ENCODE peak calls at places on chromosomes 5 and 9, in eight cellular contexts. B is neuronal stem cell; D is K562; P is GM23248; S is GM23338; Y is uterus; X is CD8-positive, alpha-beta T cell; Q is stomach. L is an unnamed sample. For H3K36me3 and H3K4me1, the result is how much of the 10 kb centered on the place peaks cover.

GRCh38 chr9:111661150-111661801 is at the start of gene GNG10:
- DNase-seq in S (peak), Y (peak), X (peak), B (peak), P (peak), D (peak), Q (peak), L (peak)

GRCh38 chr9:2242778-2243395 is 227.7 kb downstream of the SMARCA2 start:
- DNase-seq in P (peak), Y (no peak), X (no peak), B (no peak), Q (peak), S (peak), D (no peak), L (peak)

GRCh38 chr9:78273761-78274160 is 23.2 kb upstream of the PSAT1 start:
- DNase-seq in P (peak), D (no peak), Y (no peak), X (no peak), Q (no peak), S (no peak), B (no peak), L (no peak)

GRCh38 chr5:116660929-116661328 is 86.3 kb upstream of the SEMA6A start:
- DNase-seq in X (no peak), P (no peak), B (no peak), S (no peak), Y (no peak), Q (no peak), D (no peak), L (no peak)

GRCh38 chr5:130541617-130542221 is 623.3 kb downstream of the HINT1 start:
- DNase-seq in Q (no peak), P (peak), S (no peak), Y (no peak), D (no peak), X (no peak), B (no peak), L (peak)

GRCh38 chr9:83060557-83060956 is 2.4 kb downstream of the RASEF start:
- DNase-seq in S (no peak), D (no peak), X (no peak), Y (no peak), Q (peak), B (no peak), P (no peak), L (peak)

GRCh38 chr9:136328622-136329041 is 1.3 kb downstream of the GPSM1 start:
- DNase-seq in X (no peak), B (no peak), D (no peak), S (peak), Y (no peak), Q (no peak), P (peak), L (peak)

GRCh38 chr9:135077497-135078200 is 9.8 kb upstream of the OLFM1 start:
- DNase-seq in B (no peak), S (peak), X (no peak), D (peak), P (peak), Y (no peak), Q (peak), L (peak)

GRCh38 chr5:126913316-126913715 is 117.0 kb downstream of the MARCHF3 start:
- DNase-seq in P (no peak), D (no peak), Q (no peak), S (no peak), B (no peak), Y (no peak), X (no peak), L (no peak)

GRCh38 chr9:71806916-71807315 is 38.6 kb upstream of the CEMIP2 start:
- DNase-seq in X (peak), Y (peak), Q (peak), B (peak), D (peak), S (peak), P (peak), L (peak)

GRCh38 chr9:28001096-28001495 is 427.8 kb upstream of the C9orf72 start:
- DNase-seq in S (peak), D (no peak), P (no peak), Q (no peak), B (no peak), X (no peak), Y (no peak), L (no peak)

GRCh38 chr5:56588636-56589485 is 226.5 kb upstream of the MAP3K1 start:
- DNase-seq in S (peak), D (no peak), X (peak), Y (peak), P (peak), Q (peak), B (peak), L (peak)

GRCh38 chr5:75886706-75887105 is 169.5 kb upstream of the POC5 start:
- DNase-seq in D (no peak), B (no peak), P (peak), Q (no peak), X (no peak), S (no peak), Y (no peak), L (no peak)

GRCh38 chr9:115213777-115214428 is 95.9 kb upstream of the TNC start:
- DNase-seq in B (no peak), Y (peak), X (no peak), P (peak), D (no peak), Q (no peak), S (no peak), L (no peak)

GRCh38 chr5:159427180-159428012 is 97.1 kb upstream of the IL12B start:
- DNase-seq in S (no peak), D (no peak), Y (no peak), Q (no peak), X (no peak), B (no peak), P (no peak), L (no peak)

GRCh38 chr9:1604942-1605560 is 410.1 kb upstream of the SMARCA2 start:
- DNase-seq in P (peak), Q (no peak), X (no peak), D (no peak), Y (no peak), B (peak), S (peak), L (peak)

GRCh38 chr5:127619908-127620479 is 28.9 kb upstream of the CTXN3 start:
- DNase-seq in Y (no peak), P (no peak), Q (no peak), S (no peak), X (no peak), B (no peak), D (no peak), L (no peak)

GRCh38 chr9:89428901-89429890 is 68.7 kb downstream of the SEMA4D start:
- DNase-seq in X (peak), S (peak), Q (no peak), Y (no peak), P (no peak), B (no peak), D (peak), L (peak)

GRCh38 chr5:56819027-56819881 is 3.9 kb downstream of the MAP3K1 start:
- DNase-seq in B (no peak), P (no peak), Y (no peak), S (no peak), Q (no peak), D (no peak), X (no peak), L (peak)

GRCh38 chr9:137464291-137464999 is 5.3 kb upstream of the NSMF start:
- DNase-seq in Y (no peak), Q (no peak), S (no peak), P (no peak), D (no peak), B (no peak), X (no peak), L (no peak)

GRCh38 chr5:40017151-40017550 is 592.4 kb upstream of the DAB2 start:
- DNase-seq in X (no peak), S (no peak), P (no peak), Y (no peak), D (no peak), Q (no peak), B (no peak), L (no peak)

DNA sequence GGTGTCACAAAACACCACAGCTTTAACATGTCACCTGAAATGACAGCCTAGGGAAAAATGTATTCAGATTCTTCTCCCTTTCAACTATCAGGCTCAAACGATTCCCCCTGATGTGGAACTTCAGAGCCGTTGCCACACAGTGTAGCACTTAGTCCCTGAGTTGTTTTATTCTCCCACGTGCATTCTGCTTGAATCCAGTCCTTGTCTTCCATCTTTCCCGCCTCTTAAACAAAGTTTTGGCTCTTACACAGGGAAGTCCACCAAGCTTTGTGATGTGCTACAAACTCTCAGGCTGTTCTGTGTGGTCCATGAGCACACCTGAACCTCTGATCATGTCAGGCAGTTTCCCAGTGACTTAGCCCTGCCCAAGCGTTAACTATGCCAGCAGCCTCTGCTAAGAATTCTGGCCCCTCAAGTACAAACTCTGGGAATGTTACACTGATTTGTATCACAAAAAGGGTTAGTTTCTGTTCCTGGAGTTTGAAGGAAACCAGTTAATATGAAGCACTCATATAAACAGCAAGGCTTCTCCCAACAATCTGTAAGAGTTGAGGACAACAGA is 45.8 kb upstream of the RNF38 start:
- DNase-seq in B (no peak), X (no peak), D (no peak), Q (no peak), P (no peak), S (peak), Y (no peak), L (no peak)
- H3K36me3 ChIP-seq in B (under half), X (under half), D (under half), Q (under half), P (under half), S (under half), Y (under half), L (under half)

GRCh38 chr9:120931278-120932085 is 4.9 kb upstream of the TRAF1 start:
- DNase-seq in Y (no peak), P (peak), S (no peak), B (no peak), D (no peak), Q (peak), X (peak), L (peak)
- H3K4me1 ChIP-seq in Y (under half), P (under half), S (under half), B (under half), D (under half), Q (half or more), X (half or more), L (half or more)

GRCh38 chr5:120692346-120692745 is 228.2 kb downstream of the PRR16 start:
- DNase-seq in D (no peak), Y (no peak), Q (no peak), P (no peak), S (no peak), B (no peak), X (no peak), L (no peak)

GRCh38 chr5:120695368-120695880 is 231.3 kb downstream of the PRR16 start:
- DNase-seq in Y (no peak), D (no peak), S (no peak), B (no peak), X (no peak), Q (no peak), P (no peak), L (no peak)

DNA sequence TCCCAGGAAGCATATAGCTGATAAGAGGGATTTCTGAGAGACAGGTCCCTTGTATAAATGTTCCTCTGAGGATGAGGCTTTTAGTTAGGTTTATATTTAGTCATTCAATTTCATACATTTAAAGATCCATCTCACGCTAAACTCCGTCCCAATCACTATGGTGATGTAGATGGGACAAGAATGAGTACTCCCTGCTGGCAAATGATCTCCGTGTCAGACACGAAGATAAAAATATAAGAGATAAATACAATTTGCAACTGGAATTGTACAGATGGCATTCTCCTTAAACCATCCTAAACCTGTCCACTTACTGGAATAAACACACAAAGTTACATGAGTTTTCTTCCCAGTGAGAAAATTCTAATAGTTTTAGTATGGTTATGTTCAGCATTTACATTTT is 233.0 kb downstream of the PRR16 start:
- DNase-seq in X (no peak), S (no peak), D (no peak), Q (no peak), Y (no peak), P (no peak), B (no peak), L (no peak)
- H3K36me3 ChIP-seq in X (under half), S (under half), D (under half), Q (under half), Y (under half), P (under half), B (under half), L (under half)

DNA sequence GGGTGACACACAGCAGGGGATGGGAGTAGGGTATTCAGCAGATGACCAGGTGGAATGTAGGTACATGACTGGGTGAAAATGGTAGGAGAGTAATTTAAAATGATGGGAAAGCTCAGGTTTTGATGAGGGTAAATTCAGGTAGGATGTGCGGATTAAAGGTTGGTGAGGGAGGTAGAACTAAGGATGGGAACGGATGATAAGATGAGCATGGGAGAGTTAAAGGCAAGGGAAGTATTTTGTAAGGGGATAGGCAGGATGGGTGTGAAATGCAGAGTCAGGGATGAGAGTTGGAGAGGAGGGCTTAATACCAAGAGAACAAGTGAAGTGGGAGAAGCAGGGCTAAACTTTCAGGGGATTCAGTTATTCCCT is 1.5 kb downstream of the TLN1 start:
- DNase-seq in S (no peak), B (no peak), D (no peak), X (no peak), Y (no peak), P (no peak), Q (no peak), L (no peak)
- H3K4me1 ChIP-seq in S (under half), B (under half), D (under half), X (half or more), Y (under half), P (half or more), Q (half or more), L (half or more)

DNA sequence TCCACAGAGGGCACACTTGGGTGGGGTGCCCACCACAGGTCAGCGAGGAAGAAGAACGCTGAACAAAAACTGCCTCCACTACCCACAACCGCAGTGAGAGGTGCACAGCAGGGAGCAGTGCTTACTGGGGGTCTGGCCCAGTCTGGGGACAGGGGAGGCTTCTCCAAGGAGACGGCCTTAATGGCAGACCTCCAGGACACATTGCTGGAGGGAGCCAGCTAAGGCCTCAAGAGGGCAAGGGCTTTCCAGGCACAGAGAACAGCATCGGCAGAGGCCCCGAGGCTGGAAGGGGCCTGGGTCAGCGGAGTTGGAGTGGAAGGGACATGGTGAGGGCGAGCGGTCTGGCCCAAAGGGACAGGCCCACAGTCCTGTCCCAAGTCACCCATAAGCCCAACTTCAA is 8.3 kb upstream of the DPM2 start:
- DNase-seq in B (no peak), Y (no peak), D (no peak), P (no peak), S (no peak), X (no peak), Q (no peak), L (no peak)
- H3K36me3 ChIP-seq in B (half or more), Y (under half), D (under half), P (under half), S (under half), X (half or more), Q (half or more), L (under half)

DNA sequence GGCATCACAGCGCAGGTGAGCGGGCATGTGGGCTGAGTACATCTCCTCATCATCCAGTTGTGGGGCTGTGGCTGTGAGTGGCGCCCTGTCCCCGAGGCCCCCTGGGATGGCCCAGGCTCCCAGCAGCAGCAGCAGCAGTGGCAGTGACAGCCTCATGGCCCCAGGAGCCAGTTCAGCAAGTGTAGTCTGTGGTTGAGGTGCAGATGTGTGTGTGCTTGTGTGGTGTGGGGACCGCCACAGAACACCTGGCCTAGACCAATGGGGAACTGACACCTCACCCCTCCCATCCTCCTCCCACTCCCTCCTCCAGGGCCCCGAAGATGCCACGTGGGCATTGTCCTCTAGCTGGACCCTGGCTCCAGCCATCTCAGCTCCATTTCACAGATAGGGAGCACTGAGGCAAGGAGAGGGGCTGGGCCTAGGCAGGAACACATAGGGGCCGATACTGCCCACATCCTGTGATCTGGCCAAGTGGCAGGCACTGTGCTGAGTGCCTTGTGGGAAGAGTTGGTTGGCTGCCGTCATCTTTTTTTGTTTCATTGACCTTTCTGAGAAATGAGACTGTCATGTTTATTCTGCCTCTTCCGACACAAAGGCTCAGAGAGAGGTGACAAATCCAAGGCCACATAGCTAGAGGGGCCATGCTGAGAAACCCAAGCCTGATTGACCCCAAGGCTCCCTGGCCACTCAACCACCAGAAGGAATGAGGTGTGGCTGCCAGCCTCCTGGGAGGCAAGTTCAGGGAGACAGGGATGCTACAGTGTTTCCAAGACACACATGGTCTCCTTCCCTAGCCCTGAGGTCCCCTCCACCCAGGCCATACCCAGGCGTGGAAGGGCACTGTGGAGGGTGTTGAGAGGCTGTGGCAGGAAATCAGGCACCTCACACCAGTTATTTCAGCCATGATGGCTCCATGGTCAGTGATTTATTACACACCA is at the start of gene MZB1:
- DNase-seq in P (no peak), X (peak), B (no peak), Y (no peak), Q (no peak), S (no peak), D (no peak), L (peak)
- H3K4me1 ChIP-seq in P (under half), X (under half), B (under half), Y (under half), Q (half or more), S (under half), D (under half), L (half or more)

DNA sequence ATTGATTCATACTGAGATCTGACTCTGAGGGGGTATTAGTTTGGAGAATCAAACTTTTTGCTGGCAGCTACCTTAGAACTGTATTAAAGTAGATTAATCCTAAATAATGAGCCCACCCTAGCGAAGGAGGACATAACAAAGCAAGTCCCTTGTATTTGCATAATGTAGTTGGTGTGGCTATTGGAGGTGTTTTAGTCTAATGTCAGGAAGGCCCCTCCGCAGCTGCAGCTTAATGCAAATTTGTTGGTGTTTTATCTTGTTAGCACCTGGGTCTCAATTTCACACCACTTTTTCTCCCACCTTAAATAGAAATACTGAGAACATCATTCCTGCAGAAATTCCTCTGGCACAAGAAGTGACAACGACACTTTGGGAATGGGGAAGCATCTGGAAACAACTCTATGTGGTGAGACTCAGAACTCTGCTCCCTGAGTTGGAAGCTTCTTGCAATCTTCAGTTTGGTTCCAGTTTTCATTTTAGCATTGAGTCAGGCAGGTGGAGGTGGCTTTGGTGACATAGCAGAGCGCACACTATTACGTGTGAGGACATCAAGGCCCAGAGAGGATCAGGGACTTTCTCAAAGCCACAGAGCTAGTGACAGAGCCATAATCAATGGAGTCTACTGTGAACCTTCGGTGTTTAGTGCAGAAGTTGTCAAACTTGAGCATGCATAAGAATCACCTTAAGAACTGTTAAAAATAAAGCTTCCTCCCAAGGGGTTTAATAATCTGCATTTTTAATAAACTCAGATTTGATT is 33.9 kb downstream of the DOCK2 start:
- DNase-seq in P (no peak), S (no peak), Y (no peak), Q (no peak), X (no peak), D (no peak), B (no peak), L (no peak)
- H3K36me3 ChIP-seq in P (under half), S (under half), Y (under half), Q (under half), X (under half), D (under half), B (under half), L (under half)

GRCh38 chr9:97556036-97556720 is 54.7 kb downstream of the TMOD1 start:
- DNase-seq in D (no peak), S (no peak), Y (peak), X (no peak), B (no peak), Q (no peak), P (no peak), L (no peak)

GRCh38 chr9:97555164-97555563 is 53.7 kb downstream of the TMOD1 start:
- DNase-seq in B (no peak), S (no peak), D (no peak), P (no peak), X (no peak), Y (peak), Q (no peak), L (no peak)

GRCh38 chr9:97553141-97553540 is 51.7 kb downstream of the TMOD1 start:
- DNase-seq in X (no peak), Q (no peak), P (no peak), S (no peak), D (no peak), B (no peak), Y (peak), L (no peak)

GRCh38 chr9:97554566-97555075 is 53.2 kb downstream of the TMOD1 start:
- DNase-seq in B (no peak), S (no peak), D (no peak), X (no peak), P (no peak), Q (no peak), Y (peak), L (no peak)

DNA sequence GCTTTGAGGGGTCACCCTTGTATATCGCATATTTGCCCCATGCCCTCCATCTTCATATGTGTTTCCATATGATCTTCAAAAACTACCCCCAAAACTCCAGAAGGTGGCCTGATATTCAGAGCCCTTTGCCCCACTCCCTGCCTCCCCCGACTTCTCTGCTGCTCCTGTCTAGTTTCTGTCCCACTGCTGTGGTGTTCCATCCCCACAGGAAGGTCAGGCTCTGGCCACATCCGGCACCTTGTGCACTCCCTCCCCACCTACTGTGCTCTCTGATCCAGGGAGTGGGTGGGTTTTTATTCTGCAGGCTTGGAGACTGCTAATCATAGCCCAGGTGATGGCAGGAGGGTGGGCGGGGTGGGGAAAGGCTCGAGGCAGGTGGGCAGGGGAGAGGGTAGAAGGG is 52.4 kb downstream of the TMOD1 start:
- DNase-seq in D (no peak), B (no peak), P (no peak), Q (no peak), X (no peak), S (no peak), Y (peak), L (no peak)
- H3K4me1 ChIP-seq in D (under half), B (under half), P (under half), Q (under half), X (under half), S (under half), Y (under half), L (under half)

L was measured in Karpas-422.